ENCODE peak calls at places on chromosomes 12 and 14, in seven cellular contexts. P, Z, A, W, D, C and V are unnamed samples.

GRCh38 chr12:41505001-41505400 is 316.9 kb downstream of the PDZRN4 start:
- DNase-seq in Z (no peak), C (no peak), W (no peak), A (no peak), P (no peak), D (no peak), V (no peak)

GRCh38 chr12:92068441-92068840 is 77.2 kb downstream of the BTG1 start:
- DNase-seq in W (no peak), C (no peak), P (no peak), D (no peak), Z (no peak), A (no peak), V (no peak)

GRCh38 chr12:102484017-102484731 is 3.8 kb upstream of the IGF1 start:
- DNase-seq in W (peak), C (peak), A (peak), P (peak), Z (no peak), D (no peak), V (peak)

GRCh38 chr12:67758119-67758873 is 109.8 kb downstream of the DYRK2 start:
- DNase-seq in D (no peak), C (no peak), A (no peak), P (no peak), W (no peak), Z (no peak), V (no peak)

GRCh38 chr12:131830335-131831020 is 2.3 kb downstream of the MMP17 start:
- DNase-seq in W (no peak), P (peak), C (peak), D (peak), Z (peak), A (peak), V (no peak)

GRCh38 chr12:124087251-124088141 is 114.5 kb downstream of the ZNF664 start:
- DNase-seq in A (no peak), D (no peak), P (peak), Z (no peak), C (no peak), W (no peak), V (peak)

GRCh38 chr12:62683724-62684501 is 217.3 kb downstream of the MON2 start:
- DNase-seq in D (no peak), P (peak), Z (no peak), W (peak), A (peak), C (no peak), V (no peak)

GRCh38 chr14:101875726-101876268 is 88.6 kb upstream of the DYNC1H1 start:
- DNase-seq in W (no peak), C (no peak), P (no peak), Z (no peak), D (no peak), A (no peak), V (no peak)

GRCh38 chr14:20501346-20501745 is 4.0 kb upstream of the RNASE10 start:
- DNase-seq in W (no peak), A (no peak), C (no peak), Z (no peak), P (no peak), D (no peak), V (no peak)

GRCh38 chr12:27142102-27142721 is 59.8 kb upstream of the C12orf71 start:
- DNase-seq in P (peak), W (peak), A (peak), Z (no peak), C (peak), D (peak), V (no peak)

GRCh38 chr14:74240794-74241610 is 1.8 kb downstream of the VSX2 start:
- DNase-seq in D (no peak), C (no peak), A (no peak), W (no peak), Z (no peak), P (no peak), V (peak)

GRCh38 chr14:68976160-68977067 is 2.7 kb downstream of the ACTN1 start:
- DNase-seq in P (peak), W (no peak), C (no peak), Z (no peak), A (peak), D (no peak), V (no peak)

GRCh38 chr12:124867389-124867930 is 3.8 kb upstream of the SCARB1 start:
- DNase-seq in C (no peak), D (peak), A (no peak), P (peak), Z (no peak), W (no peak), V (no peak)

GRCh38 chr12:121576851-121577391 is 3.9 kb downstream of the KDM2B start:
- DNase-seq in C (no peak), Z (no peak), D (peak), A (no peak), W (no peak), P (no peak), V (no peak)

GRCh38 chr14:104863131-104863862 is 1.8 kb upstream of the CEP170B start:
- DNase-seq in A (no peak), W (no peak), C (no peak), Z (no peak), P (peak), D (no peak), V (no peak)

GRCh38 chr14:65230287-65230728 is 128.0 kb upstream of the MAX start:
- DNase-seq in Z (no peak), D (no peak), C (no peak), W (peak), P (peak), A (no peak), V (no peak)

GRCh38 chr12:10771132-10771733 is 31.2 kb downstream of the TAS2R7 start:
- DNase-seq in Z (no peak), D (peak), P (peak), W (no peak), C (no peak), A (no peak), V (no peak)

GRCh38 chr12:109737111-109737510 is 23.5 kb downstream of the FAM222A start:
- DNase-seq in P (no peak), C (no peak), W (no peak), A (peak), Z (peak), D (no peak), V (peak)
- TF ChIP-seq CTCF in P (no peak), C (no peak), W (no peak), A (no peak), Z (no peak), D (no peak), V (no peak)

GRCh38 chr12:89507015-89507824 is 17.4 kb downstream of the GALNT4 start:
- DNase-seq in W (no peak), P (no peak), C (no peak), D (no peak), A (no peak), Z (no peak), V (no peak)

GRCh38 chr12:89501793-89502192 is 22.8 kb downstream of the GALNT4 start:
- DNase-seq in P (no peak), A (no peak), D (no peak), C (no peak), Z (no peak), W (no peak), V (no peak)

GRCh38 chr12:89506050-89506449 is 18.5 kb downstream of the GALNT4 start:
- DNase-seq in C (no peak), W (no peak), D (no peak), P (no peak), Z (no peak), A (no peak), V (no peak)

GRCh38 chr12:89499857-89500256 is 24.7 kb downstream of the GALNT4 start:
- DNase-seq in A (no peak), C (no peak), D (no peak), P (no peak), Z (no peak), W (no peak), V (no peak)

DNA sequence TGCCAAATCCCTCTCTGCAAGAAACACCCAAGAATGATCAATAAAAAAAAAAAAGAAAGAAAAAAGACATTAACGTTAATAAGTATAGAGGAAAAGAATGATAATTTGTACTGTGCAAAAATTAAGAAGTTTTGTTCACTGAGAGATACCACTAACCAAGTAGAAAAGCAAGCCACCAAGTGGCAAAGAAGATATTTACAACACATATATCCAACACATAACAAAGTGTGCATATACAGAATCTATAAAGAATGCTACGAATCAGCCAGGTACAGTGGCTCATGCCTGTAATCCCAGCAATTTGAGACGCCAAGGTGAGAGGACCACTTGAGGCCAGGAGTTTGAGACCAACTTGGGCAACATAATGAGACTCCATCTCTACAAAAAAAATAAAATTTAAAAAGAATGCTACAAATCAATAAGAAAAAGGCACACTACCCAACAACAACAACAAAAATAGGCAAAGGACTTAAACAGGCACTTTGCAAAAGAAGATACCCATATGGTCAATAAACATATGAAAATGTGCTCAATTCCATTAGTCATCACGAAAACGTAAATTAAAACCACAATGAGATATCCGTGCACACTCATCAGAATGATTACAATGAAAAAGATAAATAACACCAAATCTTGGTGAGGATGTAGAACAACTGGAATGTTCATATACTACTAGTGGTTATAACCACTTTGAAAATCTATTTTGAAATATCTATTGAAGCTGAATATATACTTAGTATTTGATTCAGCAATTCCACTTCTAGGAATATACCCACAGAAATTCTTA is 19.8 kb downstream of the GALNT4 start:
- DNase-seq in P (no peak), W (no peak), Z (no peak), D (no peak), A (no peak), C (no peak), V (no peak)
- TF ChIP-seq CTCF in P (no peak), W (no peak), Z (no peak), D (peak), A (no peak), C (no peak), V (no peak)

DNA sequence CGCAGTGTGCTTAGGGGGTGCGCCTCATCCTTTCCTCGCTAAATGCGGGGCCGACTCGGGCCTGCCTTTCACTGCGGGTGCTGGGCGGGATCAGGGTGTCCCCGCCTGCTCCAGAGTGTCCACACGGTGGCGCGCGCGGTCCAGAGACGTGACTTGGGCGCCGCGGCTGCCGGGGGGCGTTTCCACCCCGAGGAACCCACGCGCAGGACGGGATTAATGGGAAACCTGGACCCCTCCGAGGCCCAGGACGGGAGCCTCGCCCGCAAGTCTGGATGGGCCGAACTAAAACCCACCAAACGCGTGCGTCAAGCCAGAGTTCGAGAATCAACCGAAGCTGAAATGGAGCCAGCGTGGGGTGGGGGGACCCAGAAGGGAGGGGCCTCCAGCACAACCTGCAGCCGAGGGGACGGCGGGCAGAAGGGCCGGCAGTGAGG is 93.4 kb downstream of the NINJ2 start:
- DNase-seq in C (peak), W (peak), Z (peak), D (peak), A (peak), P (peak), V (peak)
- TF ChIP-seq CTCF in C (peak), W (peak), Z (peak), D (peak), A (peak), P (peak), V (peak)

DNA sequence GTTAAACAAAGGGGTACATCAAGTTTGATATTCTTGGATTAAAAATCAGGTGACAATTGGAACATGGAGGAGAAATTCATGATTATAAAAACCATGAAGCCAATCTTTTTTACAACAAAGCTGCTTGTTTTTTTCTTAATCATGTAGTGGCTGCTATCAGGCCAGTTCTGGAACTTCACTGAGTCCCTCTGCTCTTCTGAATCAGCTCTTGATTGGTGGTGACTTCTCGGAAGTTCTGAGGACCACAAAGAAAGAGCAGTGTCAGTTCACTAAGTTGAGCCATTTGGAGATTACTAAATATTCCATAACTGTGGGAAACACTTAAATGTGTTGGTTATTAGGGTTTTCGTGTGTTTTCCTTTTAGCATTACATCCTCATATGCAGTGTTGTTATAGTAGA is 8.5 kb downstream of the EIF4B start:
- DNase-seq in W (no peak), C (no peak), P (no peak), Z (no peak), A (no peak), D (no peak), V (no peak)
- TF ChIP-seq CTCF in W (no peak), C (no peak), P (no peak), Z (no peak), A (no peak), D (no peak), V (no peak)

DNA sequence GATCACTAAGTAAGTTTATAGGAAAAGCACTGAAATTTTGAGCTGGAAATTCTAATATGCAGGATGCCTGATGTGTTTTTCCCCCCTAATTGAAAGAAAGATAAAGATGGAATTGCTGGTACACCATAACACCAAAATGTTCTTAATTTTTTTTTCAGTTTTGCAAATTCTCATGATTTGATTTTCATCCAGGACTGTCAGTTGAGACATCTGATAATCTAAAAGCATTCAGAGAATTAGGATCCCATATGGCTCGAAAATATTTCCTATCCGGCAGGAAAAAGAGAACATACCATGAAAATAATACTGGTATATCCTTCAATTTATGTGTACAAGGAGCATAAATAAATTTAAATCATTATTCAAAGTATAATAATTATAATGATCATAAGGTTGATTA is 452.1 kb downstream of the APAF1 start:
- DNase-seq in P (no peak), A (no peak), C (no peak), D (no peak), Z (no peak), W (no peak), V (no peak)
- TF ChIP-seq CTCF in P (no peak), A (no peak), C (no peak), D (no peak), Z (no peak), W (no peak), V (no peak)

GRCh38 chr12:5870183-5870582 is 74.9 kb downstream of the ANO2 start:
- DNase-seq in Z (no peak), A (no peak), D (no peak), P (no peak), W (no peak), C (no peak), V (no peak)

GRCh38 chr12:5874514-5874913 is 70.5 kb downstream of the ANO2 start:
- DNase-seq in A (no peak), D (no peak), C (no peak), Z (no peak), P (no peak), W (no peak), V (no peak)

GRCh38 chr12:5873341-5873919 is 71.6 kb downstream of the ANO2 start:
- DNase-seq in P (no peak), A (no peak), W (no peak), Z (no peak), C (no peak), D (no peak), V (no peak)

GRCh38 chr12:5871741-5872140 is 73.3 kb downstream of the ANO2 start:
- DNase-seq in D (no peak), P (no peak), A (no peak), C (no peak), W (no peak), Z (no peak), V (no peak)

GRCh38 chr12:5872745-5873144 is 72.3 kb downstream of the ANO2 start:
- DNase-seq in W (no peak), A (no peak), Z (no peak), D (no peak), P (peak), C (no peak), V (no peak)
- TF ChIP-seq CTCF in W (peak), A (no peak), Z (no peak), D (peak), P (peak), C (peak), V (no peak)

GRCh38 chr12:43551271-43551970 is 582 bp downstream of the ADAMTS20 start:
- DNase-seq in D (no peak), C (peak), Z (peak), A (no peak), P (peak), W (no peak), V (peak)
- TF ChIP-seq CTCF in D (no peak), C (no peak), Z (no peak), A (no peak), P (no peak), W (no peak), V (no peak)

DNA sequence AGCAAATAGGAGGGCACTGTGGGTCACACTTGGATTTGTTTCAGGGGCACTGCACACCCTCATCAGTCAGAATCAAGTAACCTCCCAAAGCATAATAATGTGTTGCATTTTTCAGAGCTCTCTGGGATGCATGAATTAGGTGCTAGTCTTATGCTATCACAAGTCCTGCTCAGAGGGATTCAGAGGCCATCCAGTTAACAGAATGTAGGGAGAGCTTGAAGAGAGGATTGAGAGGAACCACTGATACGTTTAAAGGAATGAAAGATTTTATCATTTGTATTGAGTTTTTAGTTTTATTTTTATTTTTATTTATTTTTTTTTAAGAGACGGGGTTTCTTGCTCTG is 44.6 kb downstream of the ANO6 start:
- DNase-seq in Z (no peak), P (no peak), A (no peak), D (no peak), W (no peak), C (no peak), V (no peak)
- TF ChIP-seq CTCF in Z (no peak), P (no peak), A (no peak), D (no peak), W (no peak), C (no peak), V (no peak)

GRCh38 chr12:105978276-105978675 is 160.5 kb downstream of the NUAK1 start:
- DNase-seq in C (no peak), A (no peak), W (no peak), P (no peak), D (no peak), Z (no peak), V (no peak)

GRCh38 chr12:105977256-105978051 is 161.3 kb downstream of the NUAK1 start:
- DNase-seq in C (no peak), A (no peak), W (no peak), Z (no peak), D (peak), P (no peak), V (no peak)

GRCh38 chr12:105980048-105980447 is 158.7 kb downstream of the NUAK1 start:
- DNase-seq in D (no peak), P (no peak), C (no peak), A (no peak), W (no peak), Z (no peak), V (no peak)

GRCh38 chr12:105980533-105980932 is 158.2 kb downstream of the NUAK1 start:
- DNase-seq in P (no peak), A (no peak), Z (no peak), D (no peak), C (no peak), W (no peak), V (no peak)

DNA sequence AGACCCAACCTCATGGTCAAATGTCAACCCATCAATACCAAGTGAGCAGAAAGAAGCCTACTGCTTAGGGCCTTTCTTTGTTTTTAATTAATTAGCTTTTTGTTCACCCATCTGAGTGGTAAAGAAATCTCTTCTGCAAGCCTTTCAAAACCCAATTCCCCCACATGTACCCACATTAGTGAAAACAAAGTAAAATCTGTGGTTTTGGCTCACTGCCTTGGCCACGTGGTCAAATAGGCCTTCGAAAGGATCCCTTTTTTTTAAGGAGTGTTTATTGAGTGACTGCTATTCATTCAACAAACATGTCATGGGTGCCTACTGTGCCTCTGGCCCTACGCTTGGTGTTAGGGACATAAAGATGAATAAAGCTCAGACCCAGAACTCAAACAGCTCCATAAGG is 160.1 kb downstream of the NUAK1 start:
- DNase-seq in Z (no peak), A (no peak), C (no peak), W (no peak), P (no peak), D (no peak), V (no peak)
- TF ChIP-seq CTCF in Z (no peak), A (no peak), C (no peak), W (no peak), P (no peak), D (no peak), V (no peak)